ENCODE peak calls at places on chromosomes 5 and 9, in four cellular contexts. Z is activated CD8-positive, alpha-beta T cell treated with anti-CD3 and anti-CD28 coated beads, Interleukin-2, amount 10 ng/mL, durations not matched to agents 7 days and 5 days; K is stimulated activated naive CD8-positive, alpha-beta T cell treated with anti-CD3 and anti-CD28 coated beads, Interleukin-15, Interleukin-2, amounts not matched to agents 100 U/mL and 50 U/mL, for 24 hours; L is HCT116. W is an unnamed sample.

GRCh38 chr5:67160985-67161384 is 35.6 kb downstream of the CD180 start:
- ATAC-seq in Z (no peak), K (no peak), L (no peak), W (peak)

GRCh38 chr9:124218438-124219289 is 39.1 kb upstream of the NEK6 start:
- ATAC-seq in Z (peak), K (peak), L (peak), W (no peak)

GRCh38 chr5:32156635-32157034 is 17.5 kb downstream of the GOLPH3 start:
- ATAC-seq in Z (no peak), K (no peak), L (no peak), W (no peak)

GRCh38 chr9:84841915-84842314 is 172.4 kb downstream of the NTRK2 start:
- ATAC-seq in Z (no peak), K (no peak), L (no peak), W (no peak)

GRCh38 chr9:136086213-136086881 is 8.7 kb downstream of the NACC2 start:
- ATAC-seq in Z (no peak), K (no peak), L (no peak), W (no peak)

GRCh38 chr9:35910613-35911488 is 1.6 kb downstream of the SPAAR start:
- ATAC-seq in Z (peak), K (peak), L (peak), W (no peak)

GRCh38 chr5:175328176-175328575 is 115.8 kb downstream of the DRD1 start:
- ATAC-seq in Z (no peak), K (no peak), L (no peak), W (no peak)

GRCh38 chr9:71795097-71795807 is 26.9 kb upstream of the CEMIP2 start:
- ATAC-seq in Z (peak), K (peak), L (no peak), W (no peak)